ENCODE peak calls at places on chromosomes 13 and 19, in four cellular contexts. B is right lobe of liver, Z is esophagus muscularis mucosa, W is ascending aorta. X is an unnamed sample.

GRCh38 chr13:75544681-75545333 is 4.8 kb upstream of the UCHL3 start:
- DNase-seq in B (no peak), Z (no peak), W (no peak), X (no peak)

GRCh38 chr13:35768551-35768950 is 292.1 kb upstream of the MAB21L1 start:
- DNase-seq in B (no peak), Z (no peak), W (no peak), X (no peak)

GRCh38 chr19:29952127-29952526 is 10.1 kb downstream of the URI1 start:
- DNase-seq in B (no peak), Z (no peak), W (no peak), X (no peak)

GRCh38 chr13:47990920-47991466 is 10.1 kb downstream of the SUCLA2 start:
- DNase-seq in B (no peak), Z (no peak), W (no peak), X (no peak)

GRCh38 chr13:76860706-76861105 is 25.5 kb downstream of the KCTD12 start:
- DNase-seq in B (no peak), Z (no peak), W (no peak), X (no peak)

GRCh38 chr13:46648166-46648607 is 95.2 kb downstream of the LRCH1 start:
- DNase-seq in B (peak; percentile 71), Z (no peak), W (no peak), X (peak; percentile 71)

GRCh38 chr13:110229905-110230563 is 76.9 kb downstream of the COL4A1 start:
- DNase-seq in B (no peak), Z (peak; percentile 66), W (no peak), X (no peak)

GRCh38 chr13:23473236-23473635 is 39.7 kb upstream of the SACS start:
- DNase-seq in B (no peak), Z (no peak), W (no peak), X (peak; percentile 47)

GRCh38 chr13:43363156-43363918 is 340.0 kb downstream of the DNAJC15 start:
- DNase-seq in B (no peak), Z (peak; percentile 37), W (no peak), X (no peak)

GRCh38 chr19:35211545-35212230 is 16.9 kb downstream of the FAM187B start:
- DNase-seq in B (peak; percentile 62), Z (peak; percentile 92), W (peak; percentile 55), X (peak; percentile 17)

GRCh38 chr19:35254341-35255297 is 5.8 kb downstream of the LSR start:
- DNase-seq in B (no peak), Z (peak; percentile 75), W (no peak), X (no peak)

GRCh38 chr13:106440846-106441245 is 94.6 kb downstream of the EFNB2 start:
- DNase-seq in B (no peak), Z (peak; percentile 64), W (no peak), X (peak; percentile 83)

GRCh38 chr13:40979232-40979631 is 39.9 kb downstream of the ELF1 start:
- DNase-seq in B (no peak), Z (no peak), W (no peak), X (no peak)

GRCh38 chr19:50173144-50173543 is 10.1 kb upstream of the IZUMO2 start:
- DNase-seq in B (no peak), Z (no peak), W (no peak), X (no peak)

GRCh38 chr13:36418022-36418805 is 14.1 kb upstream of the CCNA1 start:
- DNase-seq in B (no peak), Z (no peak), W (no peak), X (peak; percentile 48)

GRCh38 chr19:41218615-41219507 is at the start of gene AXL:
- DNase-seq in B (peak; percentile 68), Z (peak; percentile 94), W (peak; percentile 66), X (peak; percentile 95)

GRCh38 chr19:17358395-17358794 is 18.7 kb downstream of the PLVAP start:
- DNase-seq in B (no peak), Z (no peak), W (no peak), X (no peak)

GRCh38 chr13:76798037-76798436 is 88.2 kb downstream of the KCTD12 start:
- DNase-seq in B (no peak), Z (no peak), W (no peak), X (no peak)

GRCh38 chr19:40411125-40411842 is 1.9 kb downstream of the PRX start:
- DNase-seq in B (no peak), Z (no peak), W (no peak), X (peak; percentile 45)

GRCh38 chr19:34269968-34270621 is 15.7 kb downstream of the GARRE1 start:
- DNase-seq in B (no peak), Z (no peak), W (peak; percentile 59), X (peak; percentile 73)

GRCh38 chr19:41123716-41124244 is 9.5 kb downstream of the CYP2F1 start:
- DNase-seq in B (no peak), Z (no peak), W (no peak), X (no peak)

GRCh38 chr19:1774999-1775772 is 21.9 kb downstream of the ONECUT3 start:
- DNase-seq in B (no peak), Z (no peak), W (no peak), X (peak; percentile 91)

GRCh38 chr13:100537951-100538462 is 50.6 kb downstream of the GGACT start:
- DNase-seq in B (no peak), Z (no peak), W (no peak), X (no peak)

GRCh38 chr19:7561229-7561806 is 25.8 kb downstream of the PNPLA6 start:
- DNase-seq in B (no peak), Z (no peak), W (no peak), X (no peak)

GRCh38 chr13:113722921-113723320 is 36.1 kb upstream of the TMEM255B start:
- DNase-seq in B (no peak), Z (no peak), W (no peak), X (no peak)

GRCh38 chr19:31555634-31556215 is 206.5 kb upstream of the TSHZ3 start:
- DNase-seq in B (no peak), Z (no peak), W (no peak), X (no peak)

GRCh38 chr13:37561031-37561430 is 37.5 kb downstream of the POSTN start:
- DNase-seq in B (no peak), Z (no peak), W (no peak), X (no peak)

GRCh38 chr13:39612023-39612637 is 9.1 kb upstream of the LHFPL6 start:
- DNase-seq in B (no peak), Z (no peak), W (no peak), X (peak; percentile 88)

DNA sequence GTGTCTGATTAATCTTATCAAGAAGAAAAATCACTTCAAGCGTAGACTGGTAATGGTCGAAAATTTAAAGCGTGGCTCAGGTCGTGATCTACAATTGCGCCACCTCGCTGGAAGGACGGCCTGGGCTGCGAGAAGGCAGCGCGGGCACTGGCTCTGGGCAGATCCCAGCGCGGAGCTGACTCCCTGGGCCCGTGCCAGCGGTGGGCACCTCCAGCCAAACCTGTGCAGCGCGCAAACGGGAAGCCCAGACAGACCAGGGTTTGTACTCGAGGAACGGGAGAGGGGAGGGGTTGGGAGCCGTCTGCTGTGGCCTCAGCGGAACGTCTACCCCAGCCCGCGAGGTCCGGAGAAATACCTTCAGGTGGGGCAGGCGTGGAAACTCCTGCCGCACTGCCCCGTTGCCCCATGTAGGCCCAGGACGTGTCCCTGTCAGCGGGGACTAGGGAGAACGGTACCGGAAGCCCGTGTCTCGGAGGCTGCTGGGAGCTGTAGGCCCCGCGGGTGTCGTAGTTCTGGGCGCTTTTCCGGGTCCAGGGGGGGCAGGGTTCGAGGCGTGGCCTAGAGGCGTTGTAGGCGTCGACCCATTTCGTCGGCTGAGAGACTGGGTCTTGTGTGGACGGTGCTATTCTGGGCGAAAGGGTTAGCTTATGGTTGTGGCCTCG is 21.1 kb downstream of the ZNF274 start:
- DNase-seq in B (no peak), Z (no peak), W (no peak), X (no peak)
- H3K36me3 ChIP-seq in B (peaks cover 10% of the 10 kb centered on the region), Z (peaks cover 74% of the 10 kb centered on the region), W (peaks cover 83% of the 10 kb centered on the region), X (peaks cover 95% of the 10 kb centered on the region)

GRCh38 chr19:45515081-45515624 is 7.9 kb downstream of the VASP start:
- DNase-seq in B (peak; percentile 72), Z (no peak), W (no peak), X (no peak)
- H3K4me1 ChIP-seq in B (no peaks in the 10 kb centered on the region), Z (peaks cover 75% of the 10 kb centered on the region), W (no peaks in the 10 kb centered on the region), X (no peaks in the 10 kb centered on the region)

GRCh38 chr19:43741075-43741840 is 13.5 kb downstream of the SMG9 start:
- DNase-seq in B (no peak), Z (no peak), W (no peak), X (no peak)

GRCh38 chr19:43738780-43739211 is 16.0 kb downstream of the SMG9 start:
- DNase-seq in B (no peak), Z (no peak), W (no peak), X (peak; percentile 71)

GRCh38 chr19:43743059-43743458 is 11.7 kb downstream of the SMG9 start:
- DNase-seq in B (no peak), Z (no peak), W (no peak), X (no peak)

GRCh38 chr19:43739419-43739818 is 15.3 kb downstream of the SMG9 start:
- DNase-seq in B (no peak), Z (no peak), W (no peak), X (peak; percentile 49)

GRCh38 chr19:43739836-43740235 is 14.9 kb downstream of the SMG9 start:
- DNase-seq in B (no peak), Z (no peak), W (no peak), X (no peak)
- H3K36me3 ChIP-seq in B (no peaks in the 10 kb centered on the region), Z (peaks cover 19% of the 10 kb centered on the region), W (peaks cover 69% of the 10 kb centered on the region), X (peaks cover 76% of the 10 kb centered on the region)

DNA sequence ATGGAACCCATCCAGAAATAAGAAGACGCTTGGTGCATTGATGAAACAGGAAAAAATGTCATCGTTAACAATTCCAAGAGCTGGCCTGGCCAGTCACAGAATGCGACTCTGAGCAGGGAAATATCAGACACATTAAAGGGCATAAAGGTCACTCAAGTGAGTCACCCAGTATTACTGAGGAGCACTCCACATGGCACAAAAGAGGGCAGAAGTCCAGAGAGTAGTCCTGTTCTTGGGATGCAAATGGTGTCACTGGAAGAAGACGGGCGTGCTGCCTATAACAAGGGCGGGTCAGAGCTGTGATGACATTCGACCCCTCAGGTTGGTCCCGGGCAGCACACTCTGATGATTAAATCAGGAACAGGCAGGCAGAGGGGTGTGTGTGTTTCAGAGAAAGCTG is 720.3 kb downstream of the UQCRFS1 start:
- DNase-seq in B (no peak), Z (no peak), W (no peak), X (no peak)
- H3K4me1 ChIP-seq in B (no peaks in the 10 kb centered on the region), Z (no peaks in the 10 kb centered on the region), W (no peaks in the 10 kb centered on the region), X (peaks cover 6% of the 10 kb centered on the region)

DNA sequence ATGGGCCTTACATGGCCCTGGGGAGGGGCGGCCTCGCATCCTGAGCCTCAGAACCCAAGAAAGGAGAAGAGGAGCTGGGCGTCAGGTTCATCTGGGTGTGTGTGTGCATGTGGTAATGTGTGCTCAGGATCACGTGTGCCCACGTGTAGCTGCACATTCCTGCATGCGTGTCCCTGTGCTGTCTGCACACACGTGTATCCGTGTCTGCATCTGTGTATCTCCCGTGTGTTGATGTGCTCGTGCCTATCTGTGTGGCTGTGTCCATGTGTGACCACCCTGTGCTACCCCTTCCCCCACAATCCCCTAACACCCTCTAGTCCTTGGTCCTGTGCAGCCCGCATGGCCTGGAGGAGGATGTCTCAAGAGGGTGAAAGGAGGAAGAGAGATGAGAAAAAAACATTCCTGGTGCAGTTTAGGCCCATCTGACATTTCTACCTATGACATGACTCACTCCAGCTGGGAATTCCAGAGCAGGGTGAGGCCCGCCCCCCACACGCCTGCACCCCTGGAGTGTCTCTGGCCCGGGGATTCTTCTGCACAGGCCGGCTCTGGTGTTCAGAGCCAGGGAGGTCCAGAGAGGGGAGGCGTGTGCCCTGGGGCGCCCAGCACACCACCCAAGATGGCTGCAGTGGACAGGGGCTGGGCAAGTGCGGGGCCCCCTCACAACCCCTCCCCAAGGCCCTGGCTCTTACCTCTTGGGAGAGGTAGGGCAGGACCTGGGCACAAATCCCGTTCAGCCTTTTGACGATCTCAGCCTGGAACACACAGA is 7.1 kb downstream of the TLE5 start:
- DNase-seq in B (no peak), Z (no peak), W (no peak), X (no peak)
- H3K36me3 ChIP-seq in B (no peaks in the 10 kb centered on the region), Z (peaks cover 26% of the 10 kb centered on the region), W (peaks cover 37% of the 10 kb centered on the region), X (peaks cover 57% of the 10 kb centered on the region)